ENCODE peak calls at places on chromosomes 12 and 14, in five cellular contexts. Y is stimulated activated CD8-positive, alpha-beta memory T cell treated with anti-CD3 and anti-CD28 coated beads, Interleukin-15, amount 100 ng/mL, for 48 hours; Z is GM23248; Q is Calu3; F is GM10248. D is an unnamed sample.

GRCh38 chr14:73462078-73462715 is 3.9 kb upstream of the NUMB start:
- DNase-seq in Y (no peak), Z (peak), Q (peak), F (no peak), D (peak)

GRCh38 chr12:52741378-52742195 is 35.6 kb downstream of the KRT76 start:
- DNase-seq in Q (peak), Z (peak), F (peak), Y (peak), D (no peak)

GRCh38 chr12:105775351-105775750 is 363.4 kb downstream of the NUAK1 start:
- DNase-seq in Q (no peak), Z (peak), F (no peak), Y (no peak), D (peak)

GRCh38 chr12:10033783-10034381 is 3.4 kb downstream of the CLEC9A start:
- DNase-seq in Z (peak), Y (no peak), Q (no peak), F (no peak), D (no peak)

GRCh38 chr14:102029956-102030355 is 56.9 kb downstream of the HSP90AA1 start:
- DNase-seq in F (no peak), Q (no peak), Z (peak), Y (no peak), D (peak)

GRCh38 chr12:6263931-6264330 is 46.6 kb upstream of the PLEKHG6 start:
- DNase-seq in Q (no peak), F (no peak), Y (no peak), Z (no peak), D (no peak)

GRCh38 chr12:84701966-84702365 is 210.6 kb downstream of the SLC6A15 start:
- DNase-seq in Z (peak), Q (no peak), Y (no peak), F (no peak), D (peak)

GRCh38 chr12:63319936-63320633 is 169.1 kb upstream of the AVPR1A start:
- DNase-seq in Y (no peak), Z (no peak), F (no peak), Q (no peak), D (no peak)

GRCh38 chr14:61941421-61941805 is 179.2 kb downstream of the SNAPC1 start:
- DNase-seq in Q (no peak), Y (no peak), F (no peak), Z (no peak), D (no peak)

GRCh38 chr12:52221912-52222457 is 11.1 kb upstream of the KRT7 start:
- DNase-seq in Q (peak), Y (peak), F (no peak), Z (peak), D (peak)

GRCh38 chr14:54572316-54572715 is 5.4 kb downstream of the SAMD4A start:
- DNase-seq in Z (peak), Q (peak), Y (no peak), F (no peak), D (peak)

GRCh38 chr12:80320121-80320678 is 123.8 kb upstream of the PTPRQ start:
- DNase-seq in Y (no peak), Z (no peak), F (no peak), Q (no peak), D (no peak)

GRCh38 chr14:72305555-72305954 is 373.3 kb downstream of the RGS6 start:
- DNase-seq in F (no peak), Q (no peak), Z (no peak), Y (no peak), D (no peak)

GRCh38 chr12:112353389-112353788 is 28.8 kb downstream of the HECTD4 start:
- DNase-seq in Z (peak), Y (no peak), Q (no peak), F (no peak), D (peak)

GRCh38 chr14:74841230-74842207 is 34.4 kb downstream of the PROX2 start:
- DNase-seq in F (peak), Y (no peak), Z (no peak), Q (no peak), D (no peak)

GRCh38 chr14:88825078-88825458 is 617 bp downstream of the TTC8 start:
- DNase-seq in F (no peak), Y (no peak), Z (peak), Q (no peak), D (peak)

GRCh38 chr12:69059465-69060457 is 126.8 kb upstream of the CPM start:
- DNase-seq in Q (peak), Y (no peak), F (no peak), Z (peak), D (no peak)

D was measured in NCI-H69.